ENCODE peak calls at places on chromosomes 11 and 22, in six cellular contexts. Y is endodermal cell, K is GM23338, S is right lobe of liver, D is tibial artery, L is psoas muscle. C is an unnamed sample. For H3K36me3, the result is how much of the 10 kb centered on the place peaks cover.

GRCh38 chr22:42328130-42328821 is 57.8 kb upstream of the TCF20 start:
- DNase-seq in Y (no peak), K (no peak), S (no peak), D (no peak), L (no peak), C (no peak)

GRCh38 chr11:128928400-128928799 is 14.3 kb downstream of the TP53AIP1 start:
- DNase-seq in Y (no peak), K (no peak), S (no peak), D (no peak), L (no peak), C (no peak)

GRCh38 chr11:12502041-12502440 is 124.7 kb downstream of the PARVA start:
- DNase-seq in Y (no peak), K (no peak), S (no peak), D (no peak), L (no peak), C (no peak)

GRCh38 chr22:28208036-28208435 is 289.0 kb upstream of the PITPNB start:
- DNase-seq in Y (no peak), K (no peak), S (no peak), D (no peak), L (no peak), C (no peak)

GRCh38 chr11:34605481-34606325 is 15.2 kb upstream of the EHF start:
- DNase-seq in Y (no peak), K (no peak), S (no peak), D (no peak), L (no peak), C (no peak)

GRCh38 chr22:41902932-41903421 is 11.9 kb downstream of the SHISA8 start:
- DNase-seq in Y (peak), K (no peak), S (peak), D (no peak), L (peak), C (peak)

GRCh38 chr22:29670615-29671014 is 49.2 kb upstream of the CABP7 start:
- DNase-seq in Y (no peak), K (no peak), S (no peak), D (no peak), L (no peak), C (no peak)

GRCh38 chr11:44229664-44230063 is 80.3 kb downstream of the ALX4 start:
- DNase-seq in Y (no peak), K (no peak), S (no peak), D (no peak), L (no peak), C (no peak)

GRCh38 chr11:80477178-80477577 is 1036.3 kb upstream of the TENM4 start:
- DNase-seq in Y (no peak), K (no peak), S (no peak), D (no peak), L (no peak), C (no peak)

GRCh38 chr11:45982656-45983470 is 60.4 kb downstream of the LARGE2 start:
- DNase-seq in Y (peak), K (peak), S (no peak), D (no peak), L (peak), C (no peak)

GRCh38 chr11:100788561-100788960 is 101.5 kb downstream of the ARHGAP42 start:
- DNase-seq in Y (no peak), K (no peak), S (no peak), D (no peak), L (no peak), C (no peak)

GRCh38 chr22:39252461-39253391 is 7.9 kb upstream of the PDGFB start:
- DNase-seq in Y (no peak), K (peak), S (no peak), D (no peak), L (no peak), C (no peak)

GRCh38 chr22:23533328-23533762 is 46.7 kb downstream of the IGLL1 start:
- DNase-seq in Y (peak), K (peak), S (no peak), D (peak), L (no peak), C (peak)

GRCh38 chr11:64448599-64449380 is 89.8 kb downstream of the RPS6KA4 start:
- DNase-seq in Y (peak), K (peak), S (peak), D (peak), L (peak), C (peak)

GRCh38 chr22:23121026-23121823 is 20.6 kb downstream of the RSPH14 start:
- DNase-seq in Y (no peak), K (no peak), S (no peak), D (no peak), L (no peak), C (no peak)

GRCh38 chr11:74072286-74072685 is 63.4 kb upstream of the UCP3 start:
- DNase-seq in Y (no peak), K (no peak), S (no peak), D (no peak), L (no peak), C (no peak)

GRCh38 chr11:133040289-133040893 is 491.9 kb downstream of the OPCML start:
- DNase-seq in Y (peak), K (no peak), S (no peak), D (no peak), L (no peak), C (peak)

GRCh38 chr11:125082611-125083311 is 19.7 kb downstream of the SLC37A2 start:
- DNase-seq in Y (peak), K (no peak), S (no peak), D (no peak), L (no peak), C (no peak)

GRCh38 chr11:126197277-126197939 is 14.0 kb downstream of the RPUSD4 start:
- DNase-seq in Y (no peak), K (no peak), S (peak), D (no peak), L (peak), C (no peak)

GRCh38 chr11:59901306-59901705 is 22.7 kb downstream of the OOSP3 start:
- DNase-seq in Y (no peak), K (no peak), S (no peak), D (no peak), L (no peak), C (no peak)

GRCh38 chr22:42946551-42947198 is 68.3 kb downstream of the PACSIN2 start:
- DNase-seq in Y (no peak), K (no peak), S (no peak), D (no peak), L (no peak), C (no peak)

GRCh38 chr11:134785059-134785458 is 373.0 kb upstream of the B3GAT1 start:
- DNase-seq in Y (no peak), K (no peak), S (no peak), D (no peak), L (no peak), C (no peak)

GRCh38 chr11:44923080-44923479 is 27.6 kb downstream of the TP53I11 start:
- DNase-seq in Y (no peak), K (no peak), S (no peak), D (no peak), L (no peak), C (no peak)

GRCh38 chr11:11555228-11555627 is 66.6 kb downstream of the GALNT18 start:
- DNase-seq in Y (no peak), K (no peak), S (no peak), D (peak), L (peak), C (peak)

GRCh38 chr11:2525166-2525861 is 80.5 kb downstream of the KCNQ1 start:
- DNase-seq in Y (peak), K (no peak), S (peak), D (peak), L (peak), C (peak)

GRCh38 chr11:62702241-62702640 is 5.0 kb downstream of the BSCL2 start:
- DNase-seq in Y (no peak), K (no peak), S (no peak), D (no peak), L (no peak), C (no peak)

GRCh38 chr11:75214843-75215242 is 25.7 kb upstream of the TPBGL start:
- DNase-seq in Y (no peak), K (no peak), S (no peak), D (no peak), L (no peak), C (no peak)

GRCh38 chr11:64319421-64319761 is 1.5 kb downstream of the PRDX5 start:
- DNase-seq in Y (no peak), K (no peak), S (no peak), D (no peak), L (no peak), C (no peak)

GRCh38 chr11:82989628-82990404 is 81.9 kb downstream of the RAB30 start:
- DNase-seq in Y (no peak), K (no peak), S (no peak), D (no peak), L (no peak), C (no peak)

GRCh38 chr11:86916330-86916729 is 38.9 kb downstream of the FZD4 start:
- DNase-seq in Y (no peak), K (no peak), S (no peak), D (no peak), L (no peak), C (no peak)

GRCh38 chr11:35735411-35735810 is 72.8 kb downstream of the TRIM44 start:
- DNase-seq in Y (no peak), K (no peak), S (no peak), D (no peak), L (no peak), C (no peak)

GRCh38 chr11:17831883-17832282 is 97.3 kb downstream of the KCNC1 start:
- DNase-seq in Y (no peak), K (no peak), S (no peak), D (no peak), L (no peak), C (no peak)

GRCh38 chr22:48279465-48279765 is 1517.0 kb downstream of the TBC1D22A start:
- DNase-seq in Y (no peak), K (no peak), S (no peak), D (no peak), L (no peak), C (no peak)

GRCh38 chr22:21642584-21643448 is 714 bp downstream of the SDF2L1 start:
- DNase-seq in Y (peak), K (peak), S (peak), D (no peak), L (peak), C (peak)

GRCh38 chr11:126637800-126638175 is 282.3 kb downstream of the ST3GAL4 start:
- DNase-seq in Y (no peak), K (no peak), S (no peak), D (no peak), L (no peak), C (no peak)

GRCh38 chr11:17403977-17404759 is 15.7 kb upstream of the KCNJ11 start:
- DNase-seq in Y (no peak), K (no peak), S (no peak), D (no peak), L (no peak), C (peak)

GRCh38 chr11:13718394-13718793 is 49.9 kb downstream of the FAR1 start:
- DNase-seq in Y (no peak), K (no peak), S (no peak), D (no peak), L (no peak), C (no peak)

GRCh38 chr11:13720940-13721339 is 52.5 kb downstream of the FAR1 start:
- DNase-seq in Y (no peak), K (no peak), S (no peak), D (no peak), L (no peak), C (no peak)

GRCh38 chr11:13726456-13726855 is 58.0 kb downstream of the FAR1 start:
- DNase-seq in Y (no peak), K (no peak), S (no peak), D (no peak), L (no peak), C (no peak)

GRCh38 chr11:13717331-13717730 is 48.9 kb downstream of the FAR1 start:
- DNase-seq in Y (no peak), K (no peak), S (no peak), D (no peak), L (no peak), C (no peak)

GRCh38 chr11:13721760-13722159 is 53.3 kb downstream of the FAR1 start:
- DNase-seq in Y (no peak), K (no peak), S (no peak), D (no peak), L (no peak), C (no peak)
- H3K36me3 ChIP-seq in Y (half or more), K (under half), S (under half), D (under half), L (under half), C (under half)

DNA sequence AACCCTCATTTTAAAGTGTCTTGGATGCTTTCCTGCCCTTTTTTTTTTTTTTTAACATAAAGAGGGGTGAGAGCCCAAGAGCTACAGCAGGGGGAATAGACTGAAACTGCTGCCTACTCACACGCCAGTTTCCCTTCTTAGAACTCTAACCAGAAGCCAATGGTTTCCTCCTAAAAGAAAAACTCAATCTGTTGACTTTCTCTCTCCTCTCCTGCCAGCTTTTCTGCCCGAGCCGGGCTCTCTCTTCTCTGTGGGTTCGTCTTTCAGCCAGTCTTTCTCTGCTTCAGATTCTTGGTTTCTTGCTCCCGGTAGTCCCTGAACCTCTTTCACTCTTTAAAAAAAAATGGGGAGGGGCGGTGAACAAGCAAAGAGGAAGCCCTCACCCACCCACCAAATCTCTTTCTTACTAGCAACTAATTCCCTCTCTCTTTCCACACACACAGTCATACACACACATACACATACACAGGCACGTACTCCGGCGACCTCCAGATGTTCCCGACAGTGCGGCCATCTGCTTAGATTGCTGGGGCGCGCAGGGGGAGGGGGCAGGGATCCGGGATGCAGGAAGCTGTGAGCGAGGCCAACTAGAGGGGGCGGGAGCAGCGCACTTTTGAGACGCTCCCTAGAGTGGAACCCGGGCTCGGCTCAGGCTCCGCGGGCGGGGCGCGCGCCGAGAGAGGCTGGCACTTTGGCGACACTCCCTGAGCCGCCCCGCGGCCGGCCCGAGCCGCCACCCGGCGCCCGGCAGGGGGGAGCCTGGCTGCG is 446 bp upstream of the TSKU start:
- DNase-seq in Y (peak), K (peak), S (peak), D (peak), L (peak), C (peak)
- TF ChIP-seq CTCF in Y (no peak), K (no peak), S (no peak), D (no peak), L (no peak), C (no peak)

GRCh38 chr11:118370774-118371173 is 11.4 kb downstream of the UBE4A start:
- DNase-seq in Y (peak), K (no peak), S (no peak), D (no peak), L (no peak), C (no peak)
- H3K4me3 ChIP-seq in Y (no peak), K (no peak), S (no peak), D (no peak), L (no peak), C (no peak)

GRCh38 chr11:57644748-57645715 is 4.7 kb downstream of the YPEL4 start:
- DNase-seq in Y (peak), K (peak), S (peak), D (peak), L (peak), C (peak)

GRCh38 chr11:57641426-57641825 is 8.3 kb downstream of the YPEL4 start:
- DNase-seq in Y (peak), K (peak), S (no peak), D (no peak), L (no peak), C (no peak)

GRCh38 chr11:57645716-57646085 is 4.0 kb downstream of the YPEL4 start:
- DNase-seq in Y (peak), K (peak), S (no peak), D (no peak), L (no peak), C (no peak)

GRCh38 chr11:57646221-57646620 is 3.5 kb downstream of the YPEL4 start:
- DNase-seq in Y (peak), K (no peak), S (no peak), D (no peak), L (no peak), C (no peak)

DNA sequence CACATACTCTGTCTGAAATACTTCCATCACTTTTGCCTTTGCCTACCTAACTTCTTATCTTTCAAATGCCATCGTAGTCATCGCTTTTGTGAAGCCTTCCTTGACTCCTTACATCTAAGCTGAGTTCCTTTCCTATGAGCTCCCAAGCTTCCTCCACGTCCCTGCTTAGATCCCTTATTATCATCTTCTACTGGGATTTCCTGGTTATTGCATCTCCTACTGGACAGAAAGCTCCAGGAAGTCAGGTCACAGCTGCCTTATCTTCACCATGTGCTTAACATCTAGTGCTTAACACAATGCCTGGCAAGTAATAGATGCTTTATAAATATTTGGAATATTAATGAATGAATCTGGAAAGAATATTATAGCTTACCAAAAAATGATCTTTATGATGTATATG is 5.9 kb downstream of the YPEL4 start:
- DNase-seq in Y (no peak), K (no peak), S (no peak), D (no peak), L (no peak), C (no peak)
- H3K36me3 ChIP-seq in Y (under half), K (under half), S (under half), D (under half), L (under half), C (under half)

GRCh38 chr11:76767659-76768058 is 15.5 kb upstream of the TSKU start:
- DNase-seq in Y (peak), K (no peak), S (no peak), D (no peak), L (no peak), C (no peak)
- TF ChIP-seq CTCF in Y (no peak), K (no peak), S (no peak), D (no peak), L (no peak), C (no peak)

GRCh38 chr11:104183572-104183971 is 19.6 kb upstream of the PDGFD start:
- DNase-seq in Y (no peak), K (no peak), S (no peak), D (no peak), L (no peak), C (no peak)
- H3K4me3 ChIP-seq in Y (no peak), K (no peak), S (no peak), D (no peak), L (no peak), C (no peak)

GRCh38 chr11:68581439-68581838 is 102.9 kb upstream of the GAL start:
- DNase-seq in Y (no peak), K (no peak), S (no peak), D (no peak), L (peak), C (no peak)
- H3K36me3 ChIP-seq in Y (half or more), K (under half), S (under half), D (half or more), L (under half), C (under half)

GRCh38 chr11:116994195-116994594 is 104.0 kb downstream of the SIK3 start:
- DNase-seq in Y (no peak), K (no peak), S (no peak), D (no peak), L (no peak), C (no peak)

GRCh38 chr11:117002639-117003305 is 95.5 kb downstream of the SIK3 start:
- DNase-seq in Y (no peak), K (no peak), S (no peak), D (no peak), L (no peak), C (no peak)

GRCh38 chr11:117000741-117001096 is 97.5 kb downstream of the SIK3 start:
- DNase-seq in Y (no peak), K (no peak), S (no peak), D (no peak), L (no peak), C (no peak)

GRCh38 chr11:117005758-117006157 is 92.5 kb downstream of the SIK3 start:
- DNase-seq in Y (no peak), K (no peak), S (no peak), D (no peak), L (no peak), C (no peak)

GRCh38 chr11:117000039-117000740 is 98.0 kb downstream of the SIK3 start:
- DNase-seq in Y (no peak), K (no peak), S (no peak), D (no peak), L (no peak), C (no peak)
- TF ChIP-seq CTCF in Y (no peak), K (no peak), S (no peak), D (no peak), L (no peak), C (no peak)

GRCh38 chr11:131688056-131688693 is 317.8 kb downstream of the NTM start:
- DNase-seq in Y (peak), K (peak), S (no peak), D (peak), L (peak), C (peak)
- H3K4me3 ChIP-seq in Y (no peak), K (peak), S (no peak), D (no peak), L (peak), C (no peak)